ENCODE peak calls at places on chromosome 1, in five cellular contexts. One of them, this sample, is unnamed.

GRCh38 chr1:174021611-174022079 is 512 bp downstream of the RC3H1 start:
- DNase-seq in GM12892: peak; percentile 18
- DNase-seq in suprapubic skin: peak; percentile 71
- DNase-seq in HCT116: no peak
- DNase-seq in NB4: peak; percentile 67
- DNase-seq in this sample: peak; percentile 84

GRCh38 chr1:119147626-119148180 is 7.2 kb upstream of the WARS2 start:
- DNase-seq in suprapubic skin: no peak
- DNase-seq in HCT116: no peak
- DNase-seq in GM12892: no peak
- DNase-seq in NB4: no peak
- DNase-seq in this sample: no peak

GRCh38 chr1:156623946-156624813 is 5.0 kb downstream of the HAPLN2 start:
- DNase-seq in HCT116: no peak
- DNase-seq in NB4: peak; percentile 55
- DNase-seq in GM12892: no peak
- DNase-seq in suprapubic skin: no peak
- DNase-seq in this sample: peak; percentile 37

GRCh38 chr1:37177230-37177864 is 143.0 kb upstream of the GRIK3 start:
- DNase-seq in GM12892: no peak
- DNase-seq in HCT116: peak; percentile 64
- DNase-seq in suprapubic skin: no peak
- DNase-seq in NB4: peak; percentile 63
- DNase-seq in this sample: peak; percentile 27

GRCh38 chr1:169117014-169117413 is 10.5 kb downstream of the ATP1B1 start:
- DNase-seq in suprapubic skin: no peak
- DNase-seq in HCT116: no peak
- DNase-seq in GM12892: no peak
- DNase-seq in NB4: no peak
- DNase-seq in this sample: no peak

GRCh38 chr1:53349968-53350852 is 22.3 kb upstream of the LRP8 start:
- DNase-seq in NB4: no peak
- DNase-seq in suprapubic skin: no peak
- DNase-seq in HCT116: no peak
- DNase-seq in GM12892: no peak
- DNase-seq in this sample: no peak

GRCh38 chr1:29490204-29490934 is 254.0 kb downstream of the PTPRU start:
- DNase-seq in NB4: no peak
- DNase-seq in HCT116: no peak
- DNase-seq in suprapubic skin: no peak
- DNase-seq in GM12892: no peak
- DNase-seq in this sample: no peak

GRCh38 chr1:94672934-94673333 is 131.4 kb upstream of the F3 start:
- DNase-seq in GM12892: no peak
- DNase-seq in suprapubic skin: no peak
- DNase-seq in NB4: no peak
- DNase-seq in HCT116: no peak
- DNase-seq in this sample: no peak

GRCh38 chr1:166351676-166352075 is 184.9 kb upstream of the FAM78B start:
- DNase-seq in suprapubic skin: no peak
- DNase-seq in HCT116: no peak
- DNase-seq in NB4: no peak
- DNase-seq in GM12892: no peak
- DNase-seq in this sample: no peak

GRCh38 chr1:181097242-181097641 is 8.7 kb downstream of the IER5 start:
- DNase-seq in HCT116: no peak
- DNase-seq in suprapubic skin: peak; percentile 55
- DNase-seq in GM12892: no peak
- DNase-seq in NB4: no peak
- DNase-seq in this sample: no peak
- TF ChIP-seq POLR2A in HCT116: no peak
- TF ChIP-seq POLR2A in suprapubic skin: no peak
- TF ChIP-seq POLR2A in GM12892: no peak
- TF ChIP-seq POLR2A in NB4: no peak
- TF ChIP-seq POLR2A in this sample: no peak

DNA sequence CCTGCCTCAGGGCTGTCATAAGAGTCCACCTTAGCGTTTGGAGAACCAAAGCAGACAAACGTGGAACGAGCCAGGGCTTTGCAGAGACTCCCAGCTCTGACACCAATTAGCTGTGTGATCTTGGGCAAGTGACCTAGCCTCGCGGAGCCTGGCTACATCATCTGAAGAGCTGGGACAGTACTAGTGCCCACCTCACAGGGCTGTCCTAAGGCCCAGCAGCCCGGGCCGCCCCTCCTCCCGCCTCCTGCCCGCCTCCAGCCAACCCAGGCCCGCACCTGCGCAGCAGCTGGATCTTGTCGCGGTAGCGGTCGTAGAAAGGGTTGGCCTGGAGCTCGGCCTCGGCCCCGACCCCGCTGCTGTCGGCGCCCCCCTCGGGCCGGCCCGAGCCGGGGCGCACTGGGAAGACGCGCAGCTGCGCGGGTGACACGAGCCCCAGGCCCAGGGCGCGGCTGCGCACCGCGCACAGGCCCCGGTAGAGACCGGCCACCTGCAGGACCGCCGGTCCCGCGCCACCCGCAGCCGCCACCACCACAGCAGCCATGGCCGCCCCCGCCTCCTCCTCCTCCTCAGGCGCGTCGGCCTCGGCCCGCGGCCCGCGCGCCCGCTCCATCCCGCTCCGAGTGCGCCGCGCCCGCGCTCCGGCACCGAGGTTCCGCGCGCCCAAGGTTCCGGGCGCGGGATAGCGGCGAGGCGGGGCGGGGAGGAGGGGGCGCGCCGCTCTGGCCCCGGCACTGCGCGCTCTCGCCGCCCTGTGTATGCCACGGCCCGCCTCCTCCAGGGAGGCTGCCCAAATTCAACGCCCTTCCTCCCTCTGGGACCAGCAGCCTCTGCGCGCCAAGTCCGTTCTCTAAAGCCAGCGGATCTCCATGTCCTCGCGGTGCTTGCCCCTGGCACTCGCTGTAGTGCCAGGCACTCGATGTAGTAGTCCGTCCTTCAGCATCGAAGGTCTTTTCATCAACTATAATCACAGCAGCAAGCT is at the start of gene ATPAF1:
- DNase-seq in GM12892: peak; percentile 76
- DNase-seq in NB4: peak; percentile 65
- DNase-seq in HCT116: peak; percentile 48
- DNase-seq in suprapubic skin: peak; percentile 86
- DNase-seq in this sample: peak; percentile 91
- TF ChIP-seq POLR2A in GM12892: peak; percentile 80
- TF ChIP-seq POLR2A in NB4: peak; percentile 31
- TF ChIP-seq POLR2A in HCT116: no peak
- TF ChIP-seq POLR2A in suprapubic skin: no peak
- TF ChIP-seq POLR2A in this sample: peak; percentile 72

GRCh38 chr1:200364121-200364759 is 45.6 kb downstream of the ZNF281 start:
- DNase-seq in GM12892: no peak
- DNase-seq in HCT116: no peak
- DNase-seq in suprapubic skin: no peak
- DNase-seq in NB4: peak; percentile 39
- DNase-seq in this sample: peak; percentile 2

GRCh38 chr1:200366577-200367253 is 43.1 kb downstream of the ZNF281 start:
- DNase-seq in HCT116: no peak
- DNase-seq in suprapubic skin: no peak
- DNase-seq in NB4: peak; percentile 13
- DNase-seq in GM12892: no peak
- DNase-seq in this sample: no peak

GRCh38 chr1:200363200-200363933 is 46.5 kb downstream of the ZNF281 start:
- DNase-seq in HCT116: no peak
- DNase-seq in GM12892: no peak
- DNase-seq in NB4: peak; percentile 54
- DNase-seq in suprapubic skin: no peak
- DNase-seq in this sample: no peak

GRCh38 chr1:200365897-200366426 is 43.9 kb downstream of the ZNF281 start:
- DNase-seq in suprapubic skin: no peak
- DNase-seq in GM12892: no peak
- DNase-seq in HCT116: no peak
- DNase-seq in NB4: no peak
- DNase-seq in this sample: no peak

GRCh38 chr1:200364831-200365230 is 45.0 kb downstream of the ZNF281 start:
- DNase-seq in GM12892: no peak
- DNase-seq in suprapubic skin: no peak
- DNase-seq in HCT116: no peak
- DNase-seq in NB4: no peak
- DNase-seq in this sample: no peak
- TF ChIP-seq POLR2A in GM12892: no peak
- TF ChIP-seq POLR2A in suprapubic skin: no peak
- TF ChIP-seq POLR2A in HCT116: no peak
- TF ChIP-seq POLR2A in NB4: no peak
- TF ChIP-seq POLR2A in this sample: no peak

GRCh38 chr1:203065191-203065590 is 20.6 kb downstream of the MYOG start:
- DNase-seq in suprapubic skin: no peak
- DNase-seq in NB4: no peak
- DNase-seq in HCT116: no peak
- DNase-seq in GM12892: no peak
- DNase-seq in this sample: no peak
- TF ChIP-seq POLR2A in suprapubic skin: no peak
- TF ChIP-seq POLR2A in NB4: no peak
- TF ChIP-seq POLR2A in HCT116: no peak
- TF ChIP-seq POLR2A in GM12892: no peak
- TF ChIP-seq POLR2A in this sample: no peak

DNA sequence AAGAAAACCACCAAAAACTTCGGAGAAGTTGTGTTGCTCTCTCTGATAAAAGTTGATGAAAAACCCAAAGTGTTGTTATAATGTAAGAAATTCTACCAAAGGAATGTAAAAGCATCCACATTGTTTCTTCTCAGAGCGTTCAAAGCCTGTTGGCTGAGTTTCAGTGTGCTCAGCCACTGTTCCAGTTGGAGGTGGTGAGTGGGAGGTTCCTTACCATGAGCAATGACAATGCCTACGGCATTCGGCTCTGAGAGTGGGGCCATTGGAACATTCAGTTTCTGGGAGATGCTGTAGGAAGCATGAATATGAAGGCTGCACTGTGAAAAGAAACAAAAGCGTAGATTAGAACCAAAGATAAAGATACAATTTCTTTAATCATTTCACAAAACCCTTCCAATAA is 20.5 kb upstream of the MYBPHL start:
- DNase-seq in NB4: no peak
- DNase-seq in HCT116: no peak
- DNase-seq in GM12892: no peak
- DNase-seq in suprapubic skin: no peak
- DNase-seq in this sample: no peak
- TF ChIP-seq POLR2A in NB4: no peak
- TF ChIP-seq POLR2A in HCT116: no peak
- TF ChIP-seq POLR2A in GM12892: no peak
- TF ChIP-seq POLR2A in suprapubic skin: no peak
- TF ChIP-seq POLR2A in this sample: no peak

GRCh38 chr1:44681905-44682900 is 7.7 kb downstream of the ARMH1 start:
- DNase-seq in GM12892: no peak
- DNase-seq in suprapubic skin: no peak
- DNase-seq in HCT116: no peak
- DNase-seq in NB4: peak; percentile 35
- DNase-seq in this sample: no peak
- TF ChIP-seq POLR2A in GM12892: no peak
- TF ChIP-seq POLR2A in suprapubic skin: no peak
- TF ChIP-seq POLR2A in HCT116: no peak
- TF ChIP-seq POLR2A in NB4: no peak
- TF ChIP-seq POLR2A in this sample: no peak

This sample was measured in erythroblast.